ENCODE peak calls at places on chromosomes 11 and 22, in four cellular contexts. One of them, this sample, is unnamed.

GRCh38 chr11:112554586-112554985 is 293.9 kb upstream of the PLET1 start:
- DNase-seq in caudate nucleus: no peak
- DNase-seq in NCI-H510A treated with DMSO at 0.1 percent for 48 hours: no peak
- DNase-seq in glutamatergic neuron: no peak
- DNase-seq in this sample: no peak

GRCh38 chr11:32259641-32260081 is 168.8 kb downstream of the RCN1 start:
- DNase-seq in caudate nucleus: no peak
- DNase-seq in NCI-H510A treated with DMSO at 0.1 percent for 48 hours: no peak
- DNase-seq in glutamatergic neuron: no peak
- DNase-seq in this sample: no peak

GRCh38 chr22:41234815-41235687 is 5.7 kb downstream of the CHADL start:
- DNase-seq in caudate nucleus: no peak
- DNase-seq in NCI-H510A treated with DMSO at 0.1 percent for 48 hours: no peak
- DNase-seq in glutamatergic neuron: no peak
- DNase-seq in this sample: no peak

GRCh38 chr11:57800444-57801184 is 39.0 kb downstream of the CTNND1 start:
- DNase-seq in caudate nucleus: peak
- DNase-seq in NCI-H510A treated with DMSO at 0.1 percent for 48 hours: peak
- DNase-seq in glutamatergic neuron: no peak
- DNase-seq in this sample: peak

GRCh38 chr22:37230673-37231405 is 13.2 kb downstream of the RAC2 start:
- DNase-seq in caudate nucleus: no peak
- DNase-seq in NCI-H510A treated with DMSO at 0.1 percent for 48 hours: no peak
- DNase-seq in glutamatergic neuron: no peak
- DNase-seq in this sample: no peak

GRCh38 chr11:134466909-134467567 is 55.0 kb upstream of the B3GAT1 start:
- DNase-seq in caudate nucleus: no peak
- DNase-seq in NCI-H510A treated with DMSO at 0.1 percent for 48 hours: no peak
- DNase-seq in glutamatergic neuron: no peak
- DNase-seq in this sample: no peak

GRCh38 chr22:47064416-47064815 is 302.0 kb downstream of the TBC1D22A start:
- DNase-seq in caudate nucleus: no peak
- DNase-seq in NCI-H510A treated with DMSO at 0.1 percent for 48 hours: no peak
- DNase-seq in glutamatergic neuron: no peak
- DNase-seq in this sample: no peak

GRCh38 chr11:69156673-69157155 is 979 bp downstream of the SMIM38 start:
- DNase-seq in caudate nucleus: no peak
- DNase-seq in NCI-H510A treated with DMSO at 0.1 percent for 48 hours: no peak
- DNase-seq in glutamatergic neuron: no peak
- DNase-seq in this sample: no peak

GRCh38 chr11:1939006-1939626 is 8.0 kb upstream of the MRPL23 start:
- DNase-seq in caudate nucleus: no peak
- DNase-seq in NCI-H510A treated with DMSO at 0.1 percent for 48 hours: no peak
- DNase-seq in glutamatergic neuron: peak
- DNase-seq in this sample: peak

GRCh38 chr11:47631473-47631872 is 10.9 kb downstream of the MTCH2 start:
- DNase-seq in caudate nucleus: no peak
- DNase-seq in NCI-H510A treated with DMSO at 0.1 percent for 48 hours: no peak
- DNase-seq in glutamatergic neuron: no peak
- DNase-seq in this sample: no peak

GRCh38 chr11:67354314-67355022 is 1.1 kb upstream of the POLD4 start:
- DNase-seq in caudate nucleus: no peak
- DNase-seq in NCI-H510A treated with DMSO at 0.1 percent for 48 hours: no peak
- DNase-seq in glutamatergic neuron: no peak
- DNase-seq in this sample: no peak

GRCh38 chr11:61780581-61781162 is 11.7 kb downstream of the TMEM258 start:
- DNase-seq in caudate nucleus: no peak
- DNase-seq in NCI-H510A treated with DMSO at 0.1 percent for 48 hours: no peak
- DNase-seq in glutamatergic neuron: no peak
- DNase-seq in this sample: no peak

GRCh38 chr11:10504490-10504889 is 36.5 kb downstream of the RNF141 start:
- DNase-seq in caudate nucleus: no peak
- DNase-seq in NCI-H510A treated with DMSO at 0.1 percent for 48 hours: no peak
- DNase-seq in glutamatergic neuron: no peak
- DNase-seq in this sample: no peak

GRCh38 chr11:57416436-57416835 is 10.5 kb downstream of the SLC43A3 start:
- DNase-seq in caudate nucleus: no peak
- DNase-seq in NCI-H510A treated with DMSO at 0.1 percent for 48 hours: no peak
- DNase-seq in glutamatergic neuron: no peak
- DNase-seq in this sample: no peak